ENCODE peak calls at places on chromosomes 13 and 19, in nine cellular contexts. M is AG09319, T is astrocyte of the spinal cord, Q is stomach, Z is spleen, X is endodermal cell, S is mucosa of descending colon, W is omental fat pad, L is IMR-90. G is an unnamed sample.

GRCh38 chr19:54662730-54663129 is at the start of gene LILRB4:
- DNase-seq in L (no peak), Z (no peak), T (no peak), M (no peak), W (no peak), X (no peak), Q (no peak), S (peak), G (no peak)

GRCh38 chr19:54475706-54476105 is 2.6 kb upstream of the CDC42EP5 start:
- DNase-seq in X (peak), M (no peak), S (no peak), Z (peak), L (no peak), Q (no peak), T (no peak), W (no peak), G (no peak)

GRCh38 chr19:42466521-42467436 is 24.0 kb upstream of the CXCL17 start:
- DNase-seq in L (no peak), Z (no peak), X (no peak), W (no peak), S (no peak), Q (no peak), T (peak), M (no peak), G (no peak)

GRCh38 chr13:106449096-106449495 is 86.4 kb downstream of the EFNB2 start:
- DNase-seq in Z (no peak), S (no peak), T (no peak), L (no peak), Q (no peak), X (no peak), W (no peak), M (no peak), G (no peak)

GRCh38 chr13:39385621-39386231 is 217.3 kb downstream of the LHFPL6 start:
- DNase-seq in Z (no peak), X (no peak), S (no peak), T (peak), W (no peak), M (no peak), Q (no peak), L (peak), G (no peak)

GRCh38 chr13:19634129-19634740 is 776 bp downstream of the MPHOSPH8 start:
- DNase-seq in W (no peak), Q (peak), L (peak), Z (no peak), S (peak), T (peak), X (peak), M (no peak), G (no peak)

GRCh38 chr19:49954933-49955332 is 6.0 kb downstream of the SIGLEC11 start:
- DNase-seq in T (no peak), M (no peak), S (peak), W (no peak), L (peak), Q (peak), Z (peak), X (no peak), G (no peak)

GRCh38 chr13:108270442-108270841 is 924 bp downstream of the TNFSF13B start:
- DNase-seq in L (no peak), Q (no peak), M (no peak), T (no peak), Z (peak), X (no peak), S (no peak), W (no peak), G (no peak)

GRCh38 chr19:18291590-18292459 is 10.4 kb upstream of the JUND start:
- DNase-seq in M (no peak), S (peak), T (peak), Z (peak), L (peak), X (peak), Q (peak), W (no peak), G (no peak)

GRCh38 chr13:94550030-94550738 is 45.8 kb downstream of the TGDS start:
- DNase-seq in W (peak), X (no peak), M (no peak), S (no peak), Q (peak), T (no peak), Z (no peak), L (peak), G (no peak)

GRCh38 chr13:104553156-104553555 is 1486.9 kb upstream of the SLC10A2 start:
- DNase-seq in Z (no peak), L (peak), S (no peak), T (peak), M (no peak), X (no peak), Q (no peak), W (no peak), G (no peak)

GRCh38 chr19:43777163-43777700 is 3.5 kb downstream of the KCNN4 start:
- DNase-seq in Q (no peak), W (no peak), T (peak), Z (peak), X (no peak), S (no peak), M (no peak), L (peak), G (no peak)

GRCh38 chr13:52344108-52344507 is 61.9 kb downstream of the THSD1 start:
- DNase-seq in X (no peak), L (no peak), T (no peak), Z (no peak), Q (no peak), M (no peak), S (no peak), W (no peak), G (no peak)

GRCh38 chr19:52557231-52557995 is 12.7 kb upstream of the ZNF701 start:
- DNase-seq in L (no peak), W (no peak), Z (no peak), S (no peak), X (no peak), Q (no peak), T (no peak), M (no peak), G (no peak)

GRCh38 chr19:48737360-48737998 is 2.9 kb downstream of the RASIP1 start:
- DNase-seq in S (no peak), X (peak), W (no peak), T (no peak), L (no peak), Z (no peak), Q (peak), M (no peak), G (no peak)

GRCh38 chr13:102277286-102277685 is 124.6 kb downstream of the FGF14 start:
- DNase-seq in W (no peak), Q (no peak), X (no peak), L (no peak), Z (no peak), S (no peak), T (no peak), M (no peak), G (no peak)

GRCh38 chr19:18000480-18000980 is 7.4 kb upstream of the ARRDC2 start:
- DNase-seq in L (no peak), Q (no peak), M (no peak), Z (no peak), T (no peak), S (no peak), X (no peak), W (no peak), G (no peak)

GRCh38 chr19:50152578-50152977 is 10.5 kb downstream of the IZUMO2 start:
- DNase-seq in W (no peak), L (no peak), Q (no peak), X (no peak), M (no peak), S (no peak), Z (no peak), T (no peak), G (no peak)

GRCh38 chr19:33795370-33796163 is 1.1 kb upstream of the KCTD15 start:
- DNase-seq in Q (peak), L (peak), T (peak), Z (peak), M (peak), X (peak), W (peak), S (peak), G (peak)

GRCh38 chr13:35690546-35690945 is 214.1 kb upstream of the MAB21L1 start:
- DNase-seq in Q (no peak), L (peak), M (no peak), X (peak), Z (no peak), W (no peak), S (no peak), T (peak), G (no peak)

GRCh38 chr13:46516624-46517318 is 36.2 kb upstream of the LRCH1 start:
- DNase-seq in Z (no peak), T (peak), Q (no peak), L (no peak), W (no peak), S (no peak), M (no peak), X (no peak), G (no peak)

GRCh38 chr19:57212109-57212508 is 18.7 kb upstream of the AURKC start:
- DNase-seq in S (no peak), Z (no peak), L (peak), X (peak), T (no peak), W (no peak), M (no peak), Q (no peak), G (no peak)

GRCh38 chr13:113545931-113546516 is 38.5 kb upstream of the TFDP1 start:
- DNase-seq in L (no peak), S (no peak), X (no peak), Z (peak), W (no peak), Q (no peak), T (no peak), M (no peak), G (no peak)

GRCh38 chr19:29831041-29831548 is 19.3 kb downstream of the CCNE1 start:
- DNase-seq in M (no peak), Z (no peak), S (no peak), T (no peak), Q (no peak), W (no peak), L (no peak), X (peak), G (no peak)

GRCh38 chr13:77533875-77534788 is 1.4 kb upstream of the SCEL start:
- DNase-seq in Q (no peak), W (no peak), M (no peak), X (no peak), L (no peak), S (no peak), Z (no peak), T (no peak), G (no peak)

GRCh38 chr19:1470864-1471513 is 8.0 kb downstream of the C19orf25 start:
- DNase-seq in L (no peak), Q (no peak), W (no peak), M (no peak), T (no peak), X (peak), Z (no peak), S (peak), G (no peak)

GRCh38 chr19:2237869-2238153 is 1.2 kb downstream of the SF3A2 start:
- DNase-seq in S (no peak), T (no peak), W (no peak), Z (no peak), Q (no peak), X (no peak), M (no peak), L (no peak), G (no peak)

GRCh38 chr19:17555929-17556813 is 722 bp downstream of the COLGALT1 start:
- DNase-seq in X (peak), M (no peak), Q (peak), L (peak), S (peak), Z (peak), W (no peak), T (peak), G (no peak)

GRCh38 chr13:52921194-52921593 is 72.8 kb upstream of the PCDH8 start:
- DNase-seq in Q (no peak), T (no peak), M (no peak), W (no peak), S (peak), Z (no peak), L (no peak), X (no peak), G (no peak)

GRCh38 chr19:48806818-48807589 is 3.8 kb downstream of the BCAT2 start:
- DNase-seq in T (no peak), M (no peak), X (peak), L (peak), S (peak), Q (no peak), Z (no peak), W (no peak), G (no peak)

GRCh38 chr19:18280247-18281081 is 958 bp downstream of the JUND start:
- DNase-seq in T (peak), M (peak), S (peak), Z (peak), W (peak), L (peak), X (peak), Q (peak), G (peak)

GRCh38 chr19:42105358-42105757 is 26.9 kb downstream of the POU2F2 start:
- DNase-seq in X (no peak), M (no peak), Z (no peak), T (no peak), W (no peak), Q (no peak), S (no peak), L (peak), G (no peak)

GRCh38 chr19:42280761-42281174 is 11.7 kb downstream of the CIC start:
- DNase-seq in M (no peak), Z (peak), X (no peak), Q (no peak), L (peak), T (peak), S (no peak), W (peak), G (peak)

GRCh38 chr13:46100191-46100877 is 4.5 kb downstream of the CPB2 start:
- DNase-seq in T (no peak), M (no peak), L (no peak), X (no peak), Z (no peak), W (no peak), Q (no peak), S (no peak), G (no peak)

GRCh38 chr13:30111810-30112209 is 195.5 kb downstream of the KATNAL1 start:
- DNase-seq in S (no peak), Q (no peak), L (no peak), X (peak), Z (no peak), T (no peak), W (no peak), M (no peak), G (no peak)
- TF ChIP-seq CTCF in S (no peak), Q (no peak), L (peak), X (peak), Z (no peak), T (peak), W (no peak), M (peak), G (peak)

DNA sequence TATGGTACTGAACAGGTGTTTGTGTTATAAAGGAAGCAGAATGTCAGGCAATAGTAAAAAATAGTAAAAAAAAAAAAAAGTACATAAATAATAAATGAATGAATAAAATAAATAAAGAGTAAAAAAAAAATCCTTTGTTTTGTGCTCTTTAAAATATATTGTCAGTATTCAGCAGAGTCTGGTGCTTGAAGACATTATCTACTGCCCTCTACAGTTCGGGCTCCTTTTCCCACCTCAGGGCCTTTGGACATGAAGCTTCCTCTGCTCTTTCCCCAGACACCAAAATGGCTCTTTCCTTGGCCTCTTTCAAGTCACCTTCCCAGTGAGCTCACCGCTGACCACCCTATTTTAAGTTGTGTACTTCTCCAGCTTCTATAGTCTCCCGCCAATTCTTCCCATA is 137.5 kb downstream of the TNFRSF19 start:
- DNase-seq in W (no peak), T (peak), M (no peak), S (no peak), X (no peak), Q (no peak), Z (no peak), L (peak), G (no peak)
- TF ChIP-seq CTCF in W (no peak), T (peak), M (peak), S (no peak), X (peak), Q (no peak), Z (no peak), L (peak), G (peak)

GRCh38 chr19:39406656-39407393 is at the start of gene ZFP36:
- DNase-seq in L (peak), Z (peak), M (peak), S (peak), T (peak), X (peak), Q (peak), W (peak), G (peak)
- TF ChIP-seq CTCF in L (no peak), Z (no peak), M (no peak), S (no peak), T (peak), X (peak), Q (peak), W (no peak), G (no peak)

GRCh38 chr19:45638930-45639729 is at the start of gene EML2:
- DNase-seq in X (peak), Z (peak), T (peak), L (no peak), W (no peak), Q (peak), S (peak), M (no peak), G (peak)
- TF ChIP-seq CTCF in X (peak), Z (no peak), T (peak), L (no peak), W (no peak), Q (no peak), S (no peak), M (peak), G (no peak)

DNA sequence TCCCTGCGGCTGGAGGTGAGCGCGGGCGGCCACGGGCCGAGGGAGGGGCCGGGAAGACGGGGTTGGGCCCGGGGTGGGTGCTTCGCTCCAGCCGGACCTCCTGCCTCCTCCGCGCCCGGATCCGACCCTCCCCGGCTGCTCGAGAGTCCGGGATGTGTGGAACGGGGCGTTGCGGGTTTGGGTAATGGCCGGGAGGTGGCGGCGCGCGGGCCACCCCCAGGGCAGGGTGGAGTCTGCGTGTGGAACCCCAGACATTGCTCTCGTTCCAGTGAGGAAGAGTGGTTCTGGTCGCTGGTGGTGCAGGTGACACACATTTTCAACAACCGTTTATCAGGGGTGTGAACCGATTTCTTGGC is 38.8 kb downstream of the ARHGEF7 start:
- DNase-seq in L (no peak), S (peak), Q (no peak), T (no peak), X (no peak), Z (no peak), W (peak), M (no peak), G (no peak)
- TF ChIP-seq CTCF in L (no peak), S (no peak), Q (no peak), T (no peak), X (peak), Z (no peak), W (no peak), M (peak), G (no peak)

GRCh38 chr19:38502410-38503143 is 69.1 kb downstream of the RYR1 start:
- DNase-seq in Z (no peak), M (no peak), T (no peak), W (no peak), L (no peak), X (no peak), Q (no peak), S (no peak), G (no peak)
- TF ChIP-seq CTCF in Z (no peak), M (no peak), T (no peak), W (no peak), L (no peak), X (no peak), Q (no peak), S (no peak), G (no peak)

DNA sequence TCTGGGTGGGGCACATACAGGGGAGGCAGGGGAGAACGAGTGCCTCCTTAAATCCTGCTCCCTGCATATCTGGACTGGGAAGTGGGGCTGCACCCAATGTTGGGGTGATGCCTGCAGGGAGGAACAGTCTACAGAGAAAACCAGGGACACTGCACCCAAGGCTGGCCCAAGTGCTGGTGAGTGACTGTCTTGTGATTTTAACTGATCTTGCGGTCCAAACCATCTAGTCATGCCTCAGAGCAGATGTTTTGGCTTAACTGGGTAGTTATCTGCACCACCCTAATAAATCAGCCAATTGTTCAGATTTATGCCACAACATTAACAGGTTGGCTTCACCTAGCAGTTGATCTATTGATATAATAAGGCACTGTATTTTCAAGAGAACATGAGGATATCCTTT is 219.2 kb upstream of the IRS2 start:
- DNase-seq in X (no peak), S (no peak), T (no peak), Q (no peak), Z (no peak), L (no peak), M (no peak), W (no peak), G (no peak)
- TF ChIP-seq CTCF in X (no peak), S (no peak), T (no peak), Q (no peak), Z (no peak), L (no peak), M (no peak), W (no peak), G (no peak)

G was measured in type B pancreatic cell.